ENCODE peak calls at places on chromosomes 11 and 22, in five cellular contexts. H is neural crest cell, Q is MCF 10A, A is AG09319, M is bronchial epithelial cell. E is an unnamed sample.

GRCh38 chr11:88194990-88195389 is 19.7 kb upstream of the RAB38 start:
- DNase-seq in H (no peak), Q (no peak), A (no peak), M (no peak), E (no peak)

GRCh38 chr22:49052023-49052538 is 775.6 kb downstream of the BRD1 start:
- DNase-seq in H (no peak), Q (no peak), A (no peak), M (no peak), E (peak)

GRCh38 chr11:6156628-6157367 is 13.3 kb downstream of the OR52B2 start:
- DNase-seq in H (no peak), Q (no peak), A (no peak), M (no peak), E (no peak)

GRCh38 chr11:69877235-69877634 is 58.0 kb upstream of the FGF3 start:
- DNase-seq in H (no peak), Q (no peak), A (no peak), M (no peak), E (no peak)

GRCh38 chr11:62534779-62535545 is 11.6 kb downstream of the AHNAK start:
- DNase-seq in H (no peak), Q (no peak), A (no peak), M (no peak), E (no peak)

GRCh38 chr11:119373059-119373875 is 8.2 kb downstream of the USP2 start:
- DNase-seq in H (no peak), Q (no peak), A (no peak), M (no peak), E (no peak)

GRCh38 chr22:21448627-21449416 is 18.4 kb upstream of the TMEM191C start:
- DNase-seq in H (peak), Q (no peak), A (no peak), M (no peak), E (no peak)

GRCh38 chr11:116329354-116330090 is 443.3 kb downstream of the BUD13 start:
- DNase-seq in H (no peak), Q (no peak), A (no peak), M (no peak), E (no peak)

GRCh38 chr22:32558681-32559355 is 84.2 kb downstream of the FBXO7 start:
- DNase-seq in H (no peak), Q (peak), A (peak), M (peak), E (no peak)

GRCh38 chr11:78022397-78023396 is at the start of gene KCTD14:
- DNase-seq in H (peak), Q (peak), A (no peak), M (no peak), E (no peak)

GRCh38 chr11:108115495-108116140 is 5.7 kb upstream of the ACAT1 start:
- DNase-seq in H (no peak), Q (peak), A (peak), M (peak), E (no peak)

GRCh38 chr11:83087035-83087434 is 15.3 kb upstream of the RAB30 start:
- DNase-seq in H (no peak), Q (peak), A (no peak), M (peak), E (no peak)

GRCh38 chr11:83566948-83567347 is 280.8 kb upstream of the CCDC90B start:
- DNase-seq in H (no peak), Q (peak), A (no peak), M (peak), E (no peak)

GRCh38 chr22:49586244-49586748 is 241.4 kb downstream of the BRD1 start:
- DNase-seq in H (no peak), Q (no peak), A (no peak), M (no peak), E (no peak)

GRCh38 chr11:33691051-33691864 is 9.4 kb downstream of the C11orf91 start:
- DNase-seq in H (no peak), Q (no peak), A (no peak), M (peak), E (no peak)

GRCh38 chr11:67347964-67348749 is 5.2 kb downstream of the POLD4 start:
- DNase-seq in H (no peak), Q (no peak), A (no peak), M (no peak), E (no peak)

GRCh38 chr11:67269401-67270255 is 3.4 kb downstream of the GRK2 start:
- DNase-seq in H (no peak), Q (no peak), A (no peak), M (no peak), E (peak)

GRCh38 chr11:10770626-10771254 is 19.7 kb downstream of the CTR9 start:
- DNase-seq in H (peak), Q (peak), A (peak), M (peak), E (no peak)

GRCh38 chr11:98227266-98227665 is 793.5 kb upstream of the CNTN5 start:
- DNase-seq in H (no peak), Q (no peak), A (no peak), M (no peak), E (no peak)

GRCh38 chr11:65486570-65487466 is 12.0 kb upstream of the MALAT1 start:
- DNase-seq in H (no peak), Q (no peak), A (no peak), M (no peak), E (no peak)

GRCh38 chr11:35035894-35036408 is 103.0 kb upstream of the CD44 start:
- DNase-seq in H (no peak), Q (peak), A (peak), M (peak), E (no peak)

GRCh38 chr22:28316014-28316413 is 363.6 kb downstream of the TTC28 start:
- DNase-seq in H (no peak), Q (no peak), A (no peak), M (peak), E (no peak)

GRCh38 chr22:29312218-29313125 is 3.0 kb downstream of the RASL10A start:
- DNase-seq in H (no peak), Q (no peak), A (no peak), M (no peak), E (no peak)

GRCh38 chr22:23268139-23268712 is 87.9 kb downstream of the BCR start:
- DNase-seq in H (no peak), Q (no peak), A (no peak), M (no peak), E (no peak)

GRCh38 chr11:42762348-42762747 is 549.4 kb upstream of the API5 start:
- DNase-seq in H (no peak), Q (no peak), A (no peak), M (no peak), E (no peak)

GRCh38 chr11:110613526-110613925 is 98.7 kb downstream of the ARHGAP20 start:
- DNase-seq in H (no peak), Q (no peak), A (no peak), M (no peak), E (no peak)

GRCh38 chr11:64571410-64572091 is 19.5 kb upstream of the SLC22A12 start:
- DNase-seq in H (no peak), Q (peak), A (no peak), M (peak), E (no peak)

GRCh38 chr11:126190792-126191191 is 20.7 kb downstream of the RPUSD4 start:
- DNase-seq in H (no peak), Q (no peak), A (no peak), M (peak), E (no peak)

GRCh38 chr11:66020618-66021357 is 5.5 kb downstream of the CATSPER1 start:
- DNase-seq in H (no peak), Q (peak), A (no peak), M (peak), E (peak)

GRCh38 chr22:20027966-20028854 is 7.3 kb downstream of the TANGO2 start:
- DNase-seq in H (no peak), Q (peak), A (no peak), M (peak), E (no peak)
- TF ChIP-seq CTCF in H (peak), Q (peak), A (peak), M (peak), E (peak)

GRCh38 chr22:44381761-44382454 is 69.2 kb upstream of the SHISAL1 start:
- DNase-seq in H (no peak), Q (no peak), A (no peak), M (no peak), E (no peak)

GRCh38 chr22:44375451-44375850 is 62.7 kb upstream of the SHISAL1 start:
- DNase-seq in H (no peak), Q (no peak), A (no peak), M (no peak), E (no peak)

GRCh38 chr22:44379817-44380560 is 67.2 kb upstream of the SHISAL1 start:
- DNase-seq in H (no peak), Q (no peak), A (no peak), M (no peak), E (no peak)

GRCh38 chr22:44380716-44381500 is 68.2 kb upstream of the SHISAL1 start:
- DNase-seq in H (no peak), Q (no peak), A (no peak), M (no peak), E (no peak)

DNA sequence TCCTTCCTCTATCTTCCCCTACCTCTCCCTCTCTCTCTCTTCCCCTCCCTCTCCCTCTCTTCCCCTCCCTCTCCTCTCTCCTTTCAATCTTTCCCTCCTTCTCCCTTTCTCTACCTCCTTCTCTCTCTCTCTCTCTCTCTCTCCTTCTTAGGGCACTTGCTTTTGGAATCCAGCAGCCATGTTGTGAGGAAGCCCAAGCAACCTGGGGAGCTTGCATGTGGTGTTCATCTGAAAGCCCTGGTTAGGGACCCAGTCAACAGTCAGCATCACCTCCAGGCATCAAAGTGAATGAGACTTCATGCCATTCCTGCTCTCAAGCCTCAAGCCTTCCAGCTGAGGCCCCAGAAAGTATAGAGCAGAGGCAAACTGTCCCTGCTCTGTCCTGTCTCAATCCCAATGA is 65.6 kb upstream of the SHISAL1 start:
- DNase-seq in H (no peak), Q (no peak), A (no peak), M (no peak), E (no peak)
- TF ChIP-seq CTCF in H (no peak), Q (no peak), A (no peak), M (no peak), E (no peak)

DNA sequence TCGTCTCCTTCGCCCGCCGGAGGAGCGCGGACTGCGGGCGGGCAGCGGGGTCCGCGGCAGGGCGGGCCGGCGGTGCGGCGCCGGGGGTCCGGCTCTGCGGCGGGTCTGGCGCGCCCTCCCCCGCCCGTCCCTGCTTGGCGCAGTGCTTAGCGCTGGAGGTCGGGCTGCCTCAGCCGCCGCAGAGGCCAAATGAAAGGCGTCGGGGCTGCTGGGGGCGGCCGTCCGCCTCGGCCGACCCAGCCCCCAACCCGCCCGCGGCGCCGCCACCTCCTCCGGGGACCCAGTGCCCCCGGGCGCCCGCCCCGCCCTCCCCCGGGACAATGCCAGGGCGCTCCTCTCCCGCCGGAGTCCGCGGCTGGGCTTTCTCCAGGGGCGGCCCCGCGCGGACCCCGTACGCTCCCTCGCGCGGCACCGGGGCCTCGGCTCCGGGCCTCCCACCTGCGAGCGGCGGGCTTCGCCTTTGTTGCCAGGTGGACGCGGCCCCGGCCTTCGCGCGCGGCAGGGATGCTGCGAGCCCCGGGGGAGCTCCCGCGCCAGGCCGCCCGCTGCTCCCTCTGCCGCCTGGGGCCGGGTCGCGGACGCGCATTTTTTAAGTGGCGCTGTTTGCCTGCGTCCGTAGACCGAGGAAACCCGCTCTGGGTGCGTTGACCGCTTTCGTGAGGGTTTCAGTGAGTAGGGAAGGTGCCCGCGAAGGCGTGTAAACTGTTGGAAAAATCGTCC is 575 bp downstream of the APLP2 start:
- DNase-seq in H (peak), Q (peak), A (no peak), M (peak), E (peak)
- TF ChIP-seq CTCF in H (peak), Q (no peak), A (peak), M (peak), E (no peak)

DNA sequence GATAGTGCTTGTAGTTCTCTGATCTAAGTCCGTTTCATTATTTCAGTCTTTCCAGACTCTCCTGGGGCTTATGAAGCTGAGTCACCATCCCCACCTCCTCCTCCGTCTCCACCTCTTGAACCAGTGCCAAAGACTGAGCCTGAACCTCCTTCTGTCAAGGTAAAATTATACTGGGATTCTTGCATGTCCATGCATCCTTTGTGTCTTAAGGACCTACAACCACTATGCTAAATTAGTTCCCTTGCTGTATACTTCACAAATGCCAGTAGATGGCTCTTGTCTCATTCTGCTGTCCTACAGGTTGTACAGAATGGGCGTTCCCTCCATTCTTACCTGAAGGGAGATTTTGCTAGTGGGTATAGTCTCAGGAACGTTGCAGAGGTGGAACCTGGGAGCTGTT is 42.2 kb downstream of the POLD3 start:
- DNase-seq in H (no peak), Q (peak), A (no peak), M (peak), E (no peak)
- TF ChIP-seq CTCF in H (no peak), Q (peak), A (peak), M (peak), E (no peak)

GRCh38 chr11:86969258-86969657 is 14.1 kb upstream of the FZD4 start:
- DNase-seq in H (no peak), Q (no peak), A (no peak), M (no peak), E (no peak)
- TF ChIP-seq CTCF in H (no peak), Q (no peak), A (no peak), M (no peak), E (no peak)

DNA sequence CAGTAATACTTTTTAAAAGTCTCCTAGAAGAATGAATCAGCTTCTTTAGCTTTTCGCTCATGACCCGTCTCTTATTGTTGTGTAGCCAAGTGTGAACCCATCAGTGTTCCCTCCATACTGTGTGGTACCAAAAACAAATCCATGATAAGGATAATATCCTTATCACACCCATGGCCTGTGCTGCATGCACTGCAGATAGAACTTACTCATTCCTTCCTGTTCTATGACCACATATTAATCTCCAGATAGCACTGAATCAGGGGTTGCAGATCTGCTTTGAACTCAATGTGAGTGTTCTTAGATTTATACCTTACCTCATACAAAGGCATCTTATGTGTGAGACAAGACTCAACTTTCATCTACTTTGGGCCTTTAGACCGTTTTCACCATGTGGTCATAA is 373.4 kb downstream of the JRKL start:
- DNase-seq in H (no peak), Q (no peak), A (no peak), M (peak), E (no peak)
- TF ChIP-seq CTCF in H (no peak), Q (no peak), A (no peak), M (no peak), E (no peak)

GRCh38 chr11:57662893-57663292 is 5.0 kb upstream of the ZDHHC5 start:
- DNase-seq in H (no peak), Q (no peak), A (no peak), M (no peak), E (no peak)
- TF ChIP-seq CTCF in H (no peak), Q (no peak), A (no peak), M (peak), E (no peak)

GRCh38 chr11:87036756-87037449 is 831 bp upstream of the TMEM135 start:
- DNase-seq in H (no peak), Q (no peak), A (no peak), M (peak), E (no peak)

GRCh38 chr11:87031433-87032170 is 6.1 kb upstream of the TMEM135 start:
- DNase-seq in H (no peak), Q (no peak), A (no peak), M (no peak), E (no peak)

GRCh38 chr11:87035976-87036583 is 1.7 kb upstream of the TMEM135 start:
- DNase-seq in H (no peak), Q (no peak), A (no peak), M (no peak), E (no peak)

GRCh38 chr11:87030458-87031054 is 7.2 kb upstream of the TMEM135 start:
- DNase-seq in H (no peak), Q (no peak), A (no peak), M (no peak), E (no peak)

DNA sequence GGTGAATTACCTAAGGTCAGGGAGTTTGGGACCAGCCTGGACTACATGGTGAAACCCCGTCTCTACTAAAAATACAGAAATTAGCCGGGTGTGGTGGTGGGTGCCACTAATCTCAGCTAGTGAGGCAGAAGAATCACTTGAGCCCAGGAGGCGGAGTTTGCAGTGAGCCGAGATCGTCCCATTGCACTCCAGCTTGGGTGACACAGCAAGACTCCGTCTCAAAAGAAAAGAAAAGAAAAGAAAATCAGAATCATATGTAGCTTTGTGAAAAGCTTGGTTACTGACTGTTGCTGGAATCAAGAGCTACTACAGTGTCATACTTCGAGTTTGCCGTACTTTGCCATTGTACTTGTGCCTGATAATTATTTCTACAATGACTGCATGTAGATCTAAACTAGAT is 4.2 kb upstream of the TMEM135 start:
- DNase-seq in H (no peak), Q (no peak), A (no peak), M (no peak), E (no peak)
- TF ChIP-seq CTCF in H (no peak), Q (no peak), A (no peak), M (no peak), E (no peak)